ENCODE peak calls at places on chromosomes 5 and 9, in six cellular contexts. One of them, this sample, is unnamed.

GRCh38 chr5:170552486-170553122 is 48.8 kb downstream of the KCNIP1 start:
- DNase-seq in HT-29: no peak
- DNase-seq in mucosa of descending colon: peak; percentile 56
- DNase-seq in amygdala: peak; percentile 74
- DNase-seq in anterior cingulate cortex: peak; percentile 66
- DNase-seq in T-helper 17 cell: no peak
- DNase-seq in this sample: no peak

GRCh38 chr9:133733421-133734250 is 4.5 kb downstream of the SARDH start:
- DNase-seq in T-helper 17 cell: no peak
- DNase-seq in anterior cingulate cortex: no peak
- DNase-seq in amygdala: no peak
- DNase-seq in HT-29: no peak
- DNase-seq in mucosa of descending colon: no peak
- DNase-seq in this sample: no peak

GRCh38 chr5:83025690-83026472 is 51.3 kb downstream of the TMEM167A start:
- DNase-seq in amygdala: no peak
- DNase-seq in mucosa of descending colon: no peak
- DNase-seq in HT-29: no peak
- DNase-seq in anterior cingulate cortex: no peak
- DNase-seq in T-helper 17 cell: no peak
- DNase-seq in this sample: no peak

GRCh38 chr5:151156732-151157402 is 712 bp downstream of the ANXA6 start:
- DNase-seq in HT-29: no peak
- DNase-seq in T-helper 17 cell: no peak
- DNase-seq in amygdala: no peak
- DNase-seq in anterior cingulate cortex: no peak
- DNase-seq in mucosa of descending colon: peak; percentile 24
- DNase-seq in this sample: no peak

GRCh38 chr5:72282878-72283277 is 37.2 kb downstream of the MRPS27 start:
- DNase-seq in T-helper 17 cell: no peak
- DNase-seq in amygdala: no peak
- DNase-seq in mucosa of descending colon: no peak
- DNase-seq in HT-29: no peak
- DNase-seq in anterior cingulate cortex: no peak
- DNase-seq in this sample: no peak

GRCh38 chr5:79008362-79008761 is 23.3 kb upstream of the ARSB start:
- DNase-seq in T-helper 17 cell: no peak
- DNase-seq in amygdala: no peak
- DNase-seq in mucosa of descending colon: no peak
- DNase-seq in anterior cingulate cortex: no peak
- DNase-seq in HT-29: no peak
- DNase-seq in this sample: no peak

GRCh38 chr5:138844812-138845513 is 30.2 kb downstream of the LRRTM2 start:
- DNase-seq in T-helper 17 cell: no peak
- DNase-seq in amygdala: no peak
- DNase-seq in mucosa of descending colon: no peak
- DNase-seq in anterior cingulate cortex: no peak
- DNase-seq in HT-29: no peak
- DNase-seq in this sample: no peak

GRCh38 chr5:643811-644271 is 31.7 kb downstream of the CEP72 start:
- DNase-seq in mucosa of descending colon: no peak
- DNase-seq in T-helper 17 cell: no peak
- DNase-seq in anterior cingulate cortex: no peak
- DNase-seq in amygdala: no peak
- DNase-seq in HT-29: no peak
- DNase-seq in this sample: no peak

GRCh38 chr5:8058626-8059180 is 189.8 kb downstream of the MTRR start:
- DNase-seq in T-helper 17 cell: no peak
- DNase-seq in amygdala: no peak
- DNase-seq in mucosa of descending colon: no peak
- DNase-seq in anterior cingulate cortex: no peak
- DNase-seq in HT-29: no peak
- DNase-seq in this sample: no peak

GRCh38 chr9:101593345-101593744 is 1.4 kb downstream of the PPP3R2 start:
- DNase-seq in mucosa of descending colon: no peak
- DNase-seq in HT-29: no peak
- DNase-seq in anterior cingulate cortex: no peak
- DNase-seq in amygdala: no peak
- DNase-seq in T-helper 17 cell: no peak
- DNase-seq in this sample: no peak

GRCh38 chr5:11998397-11998796 is 94.2 kb upstream of the CTNND2 start:
- DNase-seq in amygdala: no peak
- DNase-seq in HT-29: no peak
- DNase-seq in T-helper 17 cell: no peak
- DNase-seq in anterior cingulate cortex: no peak
- DNase-seq in mucosa of descending colon: no peak
- DNase-seq in this sample: no peak

GRCh38 chr9:107685901-107686300 is 196.3 kb upstream of the KLF4 start:
- DNase-seq in HT-29: no peak
- DNase-seq in T-helper 17 cell: no peak
- DNase-seq in anterior cingulate cortex: no peak
- DNase-seq in mucosa of descending colon: no peak
- DNase-seq in amygdala: no peak
- DNase-seq in this sample: no peak

This sample was measured in effector memory CD4-positive, alpha-beta T cell.